ENCODE peak calls at places on chromosomes 5 and 9, in five cellular contexts. One of them, this sample, is unnamed.
A peak's percentile ranks its signal among the peaks of the same experiment; 100 is the strongest.

GRCh38 chr9:69817202-69817601 is 3.4 kb upstream of the CFAP95 start:
- DNase-seq in CD4-positive, CD25-positive, alpha-beta regulatory T cell: no peak
- DNase-seq in psoas muscle: no peak
- DNase-seq in A549: no peak
- DNase-seq in foreskin keratinocyte: no peak
- DNase-seq in this sample: no peak

GRCh38 chr5:159817262-159818029 is 98.8 kb upstream of the ADRA1B start:
- DNase-seq in CD4-positive, CD25-positive, alpha-beta regulatory T cell: no peak
- DNase-seq in psoas muscle: no peak
- DNase-seq in A549: no peak
- DNase-seq in foreskin keratinocyte: peak; percentile 95
- DNase-seq in this sample: no peak

GRCh38 chr5:54601393-54601792 is 83.8 kb downstream of the SNX18 start:
- DNase-seq in CD4-positive, CD25-positive, alpha-beta regulatory T cell: no peak
- DNase-seq in foreskin keratinocyte: peak; percentile 16
- DNase-seq in A549: no peak
- DNase-seq in psoas muscle: no peak
- DNase-seq in this sample: no peak

GRCh38 chr9:33517373-33517772 is 6.7 kb upstream of the ANKRD18B start:
- DNase-seq in psoas muscle: no peak
- DNase-seq in A549: peak; percentile 40
- DNase-seq in CD4-positive, CD25-positive, alpha-beta regulatory T cell: no peak
- DNase-seq in foreskin keratinocyte: peak; percentile 52
- DNase-seq in this sample: no peak

GRCh38 chr5:123814796-123815479 is 303.0 kb downstream of the CSNK1G3 start:
- DNase-seq in A549: no peak
- DNase-seq in foreskin keratinocyte: no peak
- DNase-seq in CD4-positive, CD25-positive, alpha-beta regulatory T cell: no peak
- DNase-seq in psoas muscle: no peak
- DNase-seq in this sample: no peak

GRCh38 chr5:99449786-99450185 is 521.0 kb upstream of the CHD1 start:
- DNase-seq in CD4-positive, CD25-positive, alpha-beta regulatory T cell: no peak
- DNase-seq in foreskin keratinocyte: peak; percentile 1
- DNase-seq in A549: no peak
- DNase-seq in psoas muscle: no peak
- DNase-seq in this sample: no peak

GRCh38 chr5:158754018-158754514 is 345.6 kb downstream of the EBF1 start:
- DNase-seq in foreskin keratinocyte: no peak
- DNase-seq in psoas muscle: no peak
- DNase-seq in A549: no peak
- DNase-seq in CD4-positive, CD25-positive, alpha-beta regulatory T cell: no peak
- DNase-seq in this sample: no peak

GRCh38 chr5:133869675-133869978 is 98.8 kb downstream of the C5orf15 start:
- DNase-seq in psoas muscle: peak; percentile 87
- DNase-seq in CD4-positive, CD25-positive, alpha-beta regulatory T cell: no peak
- DNase-seq in A549: no peak
- DNase-seq in foreskin keratinocyte: no peak
- DNase-seq in this sample: no peak

GRCh38 chr5:96288845-96289185 is 144.2 kb downstream of the PCSK1 start:
- DNase-seq in CD4-positive, CD25-positive, alpha-beta regulatory T cell: no peak
- DNase-seq in A549: no peak
- DNase-seq in psoas muscle: no peak
- DNase-seq in foreskin keratinocyte: peak; percentile 26
- DNase-seq in this sample: no peak

GRCh38 chr5:15214010-15214409 is 286.0 kb upstream of the FBXL7 start:
- DNase-seq in CD4-positive, CD25-positive, alpha-beta regulatory T cell: no peak
- DNase-seq in psoas muscle: no peak
- DNase-seq in foreskin keratinocyte: no peak
- DNase-seq in A549: no peak
- DNase-seq in this sample: no peak

GRCh38 chr9:13967493-13967892 is 346.4 kb downstream of the NFIB start:
- DNase-seq in CD4-positive, CD25-positive, alpha-beta regulatory T cell: no peak
- DNase-seq in psoas muscle: no peak
- DNase-seq in foreskin keratinocyte: no peak
- DNase-seq in A549: no peak
- DNase-seq in this sample: no peak

GRCh38 chr5:61053937-61054336 is 108.3 kb downstream of the SMIM15 start:
- DNase-seq in CD4-positive, CD25-positive, alpha-beta regulatory T cell: no peak
- DNase-seq in A549: no peak
- DNase-seq in psoas muscle: no peak
- DNase-seq in foreskin keratinocyte: peak; percentile 39
- DNase-seq in this sample: no peak

GRCh38 chr5:141846031-141846430 is 32.2 kb downstream of the PCDH1 start:
- DNase-seq in foreskin keratinocyte: no peak
- DNase-seq in psoas muscle: no peak
- DNase-seq in A549: no peak
- DNase-seq in CD4-positive, CD25-positive, alpha-beta regulatory T cell: no peak
- DNase-seq in this sample: no peak

GRCh38 chr5:55492449-55492848 is 42.3 kb downstream of the PLPP1 start:
- DNase-seq in foreskin keratinocyte: peak; percentile 69
- DNase-seq in A549: no peak
- DNase-seq in CD4-positive, CD25-positive, alpha-beta regulatory T cell: no peak
- DNase-seq in psoas muscle: no peak
- DNase-seq in this sample: peak; percentile 22

GRCh38 chr5:138458856-138459255 is 6.4 kb upstream of the EGR1 start:
- DNase-seq in psoas muscle: no peak
- DNase-seq in foreskin keratinocyte: no peak
- DNase-seq in CD4-positive, CD25-positive, alpha-beta regulatory T cell: no peak
- DNase-seq in A549: no peak
- DNase-seq in this sample: no peak

GRCh38 chr5:98309785-98310566 is 463.5 kb upstream of the RGMB start:
- DNase-seq in psoas muscle: no peak
- DNase-seq in foreskin keratinocyte: peak; percentile 100
- DNase-seq in CD4-positive, CD25-positive, alpha-beta regulatory T cell: no peak
- DNase-seq in A549: peak; percentile 3
- DNase-seq in this sample: peak; percentile 86

GRCh38 chr5:141623197-141623596 is 4.4 kb upstream of the DIAPH1 start:
- DNase-seq in psoas muscle: no peak
- DNase-seq in A549: no peak
- DNase-seq in CD4-positive, CD25-positive, alpha-beta regulatory T cell: no peak
- DNase-seq in foreskin keratinocyte: no peak
- DNase-seq in this sample: no peak

GRCh38 chr5:35091734-35092133 is 44.0 kb upstream of the AGXT2 start:
- DNase-seq in foreskin keratinocyte: no peak
- DNase-seq in CD4-positive, CD25-positive, alpha-beta regulatory T cell: no peak
- DNase-seq in A549: no peak
- DNase-seq in psoas muscle: no peak
- DNase-seq in this sample: no peak
- H3K27ac ChIP-seq in foreskin keratinocyte: no peak overlapping the region
- H3K27ac ChIP-seq in CD4-positive, CD25-positive, alpha-beta regulatory T cell: no peak overlapping the region
- H3K27ac ChIP-seq in A549: no peak overlapping the region
- H3K27ac ChIP-seq in psoas muscle: no peak overlapping the region
- H3K27ac ChIP-seq in this sample: no peak overlapping the region

GRCh38 chr9:76664120-76664519 is 100.1 kb upstream of the PCA3 start:
- DNase-seq in psoas muscle: no peak
- DNase-seq in A549: no peak
- DNase-seq in CD4-positive, CD25-positive, alpha-beta regulatory T cell: no peak
- DNase-seq in foreskin keratinocyte: no peak
- DNase-seq in this sample: no peak

GRCh38 chr9:76665458-76665857 is 98.8 kb upstream of the PCA3 start:
- DNase-seq in foreskin keratinocyte: no peak
- DNase-seq in A549: no peak
- DNase-seq in psoas muscle: no peak
- DNase-seq in CD4-positive, CD25-positive, alpha-beta regulatory T cell: no peak
- DNase-seq in this sample: no peak

GRCh38 chr9:76662476-76663281 is 101.6 kb upstream of the PCA3 start:
- DNase-seq in psoas muscle: no peak
- DNase-seq in CD4-positive, CD25-positive, alpha-beta regulatory T cell: no peak
- DNase-seq in A549: no peak
- DNase-seq in foreskin keratinocyte: no peak
- DNase-seq in this sample: no peak

DNA sequence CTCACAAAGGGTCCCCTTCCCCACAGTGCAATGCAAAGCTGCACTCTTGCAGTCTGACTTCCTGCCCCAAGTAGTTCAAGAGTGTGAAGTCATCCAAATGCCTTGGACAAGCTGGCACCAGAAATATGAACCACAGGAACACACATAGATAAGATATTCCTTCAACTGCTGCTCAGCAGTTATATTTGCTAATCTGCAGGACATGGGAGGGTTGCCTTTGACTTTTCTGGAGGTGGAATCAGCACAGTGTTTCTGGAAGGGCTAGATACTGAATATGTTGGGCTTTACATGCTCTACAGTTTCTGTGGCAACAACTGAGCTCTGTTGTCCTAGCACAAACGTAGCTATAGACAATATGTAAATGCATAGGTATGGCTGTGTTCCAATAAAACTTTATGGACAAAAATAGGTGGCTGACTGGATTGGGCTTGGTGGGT is 96.7 kb upstream of the PCA3 start:
- DNase-seq in foreskin keratinocyte: peak; percentile 57
- DNase-seq in A549: no peak
- DNase-seq in CD4-positive, CD25-positive, alpha-beta regulatory T cell: no peak
- DNase-seq in psoas muscle: no peak
- DNase-seq in this sample: no peak
- H3K27ac ChIP-seq in foreskin keratinocyte: no peak overlapping the region
- H3K27ac ChIP-seq in A549: no peak overlapping the region
- H3K27ac ChIP-seq in CD4-positive, CD25-positive, alpha-beta regulatory T cell: no peak overlapping the region
- H3K27ac ChIP-seq in psoas muscle: no peak overlapping the region
- H3K27ac ChIP-seq in this sample: no peak overlapping the region

DNA sequence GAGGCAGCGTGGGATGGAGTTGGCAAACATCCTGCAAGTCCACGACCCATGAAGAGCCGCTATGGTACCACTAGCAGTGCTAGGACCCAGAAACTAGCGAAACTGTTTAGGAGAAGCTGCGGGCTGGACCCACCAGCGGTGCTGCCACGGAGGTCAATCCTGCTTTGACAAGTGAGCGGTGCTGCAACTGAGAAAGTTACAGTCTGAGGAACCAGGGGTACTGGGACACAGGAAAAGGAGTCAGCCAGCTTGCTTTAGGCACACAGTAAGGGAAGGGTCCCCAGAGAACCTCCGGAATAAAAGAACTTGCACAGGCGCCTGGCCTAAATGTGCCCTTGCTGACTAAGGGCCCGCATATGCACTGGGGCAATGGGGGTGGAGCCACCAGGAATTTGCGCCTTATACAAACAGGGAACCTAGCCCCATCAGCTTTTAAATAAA is 23.6 kb upstream of the ANXA2R start:
- DNase-seq in A549: no peak
- DNase-seq in CD4-positive, CD25-positive, alpha-beta regulatory T cell: no peak
- DNase-seq in psoas muscle: peak; percentile 59
- DNase-seq in foreskin keratinocyte: no peak
- DNase-seq in this sample: no peak
- H3K27ac ChIP-seq in A549: peak overlapping the region; percentile 93
- H3K27ac ChIP-seq in CD4-positive, CD25-positive, alpha-beta regulatory T cell: peak overlapping the region; percentile 99
- H3K27ac ChIP-seq in psoas muscle: peak overlapping the region; percentile 100
- H3K27ac ChIP-seq in foreskin keratinocyte: no peak overlapping the region
- H3K27ac ChIP-seq in this sample: peak overlapping the region; percentile 95

DNA sequence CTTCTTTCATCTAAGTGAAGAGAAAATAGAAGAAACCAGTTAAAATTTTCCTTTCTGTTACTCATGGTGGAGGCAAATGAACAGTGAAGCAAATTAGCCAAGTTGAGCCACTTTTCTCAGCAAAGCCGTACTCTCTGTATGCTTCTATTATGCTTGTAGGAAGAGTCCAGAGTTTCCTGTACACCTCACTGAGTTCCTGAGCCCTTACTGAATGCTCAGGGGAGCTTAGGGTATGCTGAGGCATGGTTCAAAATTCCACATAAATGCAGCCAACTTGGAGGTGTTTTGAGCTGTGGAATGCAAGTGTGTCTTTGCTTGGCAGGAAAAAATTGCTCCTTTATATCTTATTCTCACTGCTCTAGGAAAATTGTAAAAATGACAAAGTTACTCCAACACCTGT is 91.8 kb downstream of the FEM1C start:
- DNase-seq in psoas muscle: no peak
- DNase-seq in A549: no peak
- DNase-seq in foreskin keratinocyte: no peak
- DNase-seq in CD4-positive, CD25-positive, alpha-beta regulatory T cell: no peak
- DNase-seq in this sample: no peak
- H3K27ac ChIP-seq in psoas muscle: no peak overlapping the region
- H3K27ac ChIP-seq in A549: no peak overlapping the region
- H3K27ac ChIP-seq in foreskin keratinocyte: no peak overlapping the region
- H3K27ac ChIP-seq in CD4-positive, CD25-positive, alpha-beta regulatory T cell: no peak overlapping the region
- H3K27ac ChIP-seq in this sample: no peak overlapping the region